ENCODE peak calls at places on chromosomes 16 and 17, in seven cellular contexts. E is upper lobe of right lung, B is HAP-1, X is neuronal stem cell, T is fibroblast of lung, A is skeletal muscle cell, U is BJ. R is an unnamed sample.
A peak's percentile ranks its signal among the peaks of the same experiment; 100 is the strongest.

GRCh38 chr17:44187131-44187899 is 543 bp downstream of the TMUB2 start:
- DNase-seq in E (no peak), B (no peak), X (no peak), T (peak; percentile 42), A (no peak), U (no peak), R (peak; percentile 93)

GRCh38 chr16:31473300-31474052 is 1.5 kb downstream of the TGFB1I1 start:
- DNase-seq in E (no peak), B (no peak), X (no peak), T (no peak), A (no peak), U (no peak), R (peak; percentile 69)

GRCh38 chr17:12256380-12256995 is 235.8 kb downstream of the MAP2K4 start:
- DNase-seq in E (no peak), B (peak; percentile 44), X (peak; percentile 32), T (peak; percentile 48), A (peak; percentile 15), U (peak; percentile 10), R (no peak)

GRCh38 chr17:10888858-10889257 is 51.0 kb upstream of the PIRT start:
- DNase-seq in E (no peak), B (no peak), X (no peak), T (no peak), A (no peak), U (no peak), R (no peak)

GRCh38 chr17:12242390-12242954 is 221.8 kb downstream of the MAP2K4 start:
- DNase-seq in E (no peak), B (no peak), X (no peak), T (no peak), A (no peak), U (no peak), R (no peak)

GRCh38 chr16:17885659-17886200 is 415.0 kb upstream of the XYLT1 start:
- DNase-seq in E (no peak), B (no peak), X (no peak), T (peak; percentile 38), A (no peak), U (no peak), R (no peak)

GRCh38 chr17:66152756-66153155 is 39.2 kb downstream of the CEP112 start:
- DNase-seq in E (no peak), B (no peak), X (no peak), T (peak; percentile 62), A (no peak), U (peak; percentile 5), R (no peak)

GRCh38 chr17:28228986-28229729 is 89.8 kb upstream of the TMEM97 start:
- DNase-seq in E (no peak), B (no peak), X (no peak), T (no peak), A (no peak), U (no peak), R (peak; percentile 54)

GRCh38 chr17:79547586-79547985 is 63.3 kb downstream of the RBFOX3 start:
- DNase-seq in E (peak; percentile 32), B (no peak), X (no peak), T (no peak), A (no peak), U (no peak), R (peak; percentile 49)

GRCh38 chr16:1678500-1679098 is 520 bp downstream of the JPT2 start:
- DNase-seq in E (no peak), B (no peak), X (peak; percentile 24), T (peak; percentile 44), A (no peak), U (no peak), R (peak; percentile 86)

GRCh38 chr17:72511874-72512273 is 391.1 kb downstream of the SOX9 start:
- DNase-seq in E (no peak), B (no peak), X (no peak), T (no peak), A (no peak), U (no peak), R (no peak)

GRCh38 chr16:57508084-57508425 is 21.8 kb upstream of the DOK4 start:
- DNase-seq in E (no peak), B (no peak), X (no peak), T (no peak), A (no peak), U (no peak), R (peak; percentile 55)

GRCh38 chr17:61139219-61139618 is 260.4 kb upstream of the TBX2 start:
- DNase-seq in E (no peak), B (no peak), X (no peak), T (peak; percentile 82), A (peak; percentile 37), U (peak; percentile 35), R (no peak)

GRCh38 chr17:58280480-58281217 is at the start of gene MPO:
- DNase-seq in E (no peak), B (no peak), X (no peak), T (no peak), A (no peak), U (no peak), R (no peak)

GRCh38 chr16:54657058-54657708 is 273.5 kb upstream of the IRX5 start:
- DNase-seq in E (no peak), B (no peak), X (no peak), T (peak; percentile 78), A (no peak), U (no peak), R (no peak)

GRCh38 chr16:10597184-10597583 is 16.8 kb upstream of the EMP2 start:
- DNase-seq in E (no peak), B (no peak), X (no peak), T (no peak), A (no peak), U (no peak), R (no peak)

DNA sequence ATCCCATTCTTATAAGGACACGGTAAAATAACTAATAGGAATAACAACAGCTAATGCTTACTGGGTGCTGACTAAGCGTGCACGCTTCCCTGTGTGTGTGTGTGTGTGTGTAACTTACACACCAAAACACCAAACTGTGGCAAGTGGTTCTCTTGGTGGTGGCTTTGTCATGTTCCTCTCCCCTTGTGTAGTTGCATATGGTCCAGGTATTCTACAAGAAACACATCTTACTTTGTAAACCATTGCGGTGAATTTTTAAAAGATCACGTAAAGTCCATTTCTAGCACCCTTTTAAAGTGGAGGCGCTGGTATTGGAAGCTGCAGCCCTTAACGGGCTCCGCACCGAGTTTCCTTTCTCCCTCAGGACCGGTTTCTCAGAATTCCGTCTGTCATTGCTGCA is 221.0 kb upstream of the FOXF1 start:
- DNase-seq in E (no peak), B (no peak), X (no peak), T (no peak), A (no peak), U (no peak), R (no peak)
- H3K4me3 ChIP-seq in E (no peak overlapping the region), B (no peak overlapping the region), X (no peak overlapping the region), T (no peak overlapping the region), A (no peak overlapping the region), U (no peak overlapping the region), R (no peak overlapping the region)

DNA sequence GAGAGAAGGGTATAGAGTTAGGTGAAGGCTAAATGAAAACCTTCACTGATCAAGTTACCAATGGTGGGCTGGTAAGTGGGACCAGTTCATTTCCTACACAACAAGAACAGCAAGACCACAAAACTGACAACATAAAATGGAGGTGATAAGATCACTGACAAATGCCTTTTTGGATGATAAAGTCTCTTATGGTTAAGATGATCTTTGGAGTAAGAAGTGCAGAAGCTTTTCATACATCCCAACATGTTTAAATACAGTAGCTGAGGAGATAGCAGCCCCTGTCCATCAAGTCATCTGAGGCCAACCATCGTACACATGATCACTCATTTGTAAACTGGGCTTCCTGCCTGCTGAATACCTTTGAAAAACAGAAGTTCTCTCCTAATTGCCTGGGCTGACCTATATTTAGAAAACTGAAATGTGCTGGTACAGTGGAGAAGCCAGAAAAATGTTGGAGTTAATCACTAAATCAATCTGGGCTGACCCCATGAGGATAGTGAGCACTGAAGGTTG is 259.0 kb upstream of the ZFHX3 start:
- DNase-seq in E (no peak), B (no peak), X (no peak), T (no peak), A (no peak), U (no peak), R (no peak)
- H3K4me3 ChIP-seq in E (no peak overlapping the region), B (no peak overlapping the region), X (no peak overlapping the region), T (no peak overlapping the region), A (no peak overlapping the region), U (no peak overlapping the region), R (no peak overlapping the region)

GRCh38 chr17:62967111-62967449 is 1.0 kb downstream of the TANC2 start:
- DNase-seq in E (no peak), B (no peak), X (no peak), T (no peak), A (no peak), U (no peak), R (no peak)

GRCh38 chr17:62965649-62966425 is at the start of gene TANC2:
- DNase-seq in E (peak; percentile 93), B (peak; percentile 71), X (peak; percentile 67), T (peak; percentile 82), A (peak; percentile 36), U (no peak), R (peak; percentile 93)

GRCh38 chr17:62970617-62971016 is 4.6 kb downstream of the TANC2 start:
- DNase-seq in E (no peak), B (no peak), X (no peak), T (no peak), A (no peak), U (no peak), R (no peak)

GRCh38 chr17:62966426-62967110 is 533 bp downstream of the TANC2 start:
- DNase-seq in E (peak; percentile 75), B (no peak), X (peak; percentile 64), T (peak; percentile 23), A (no peak), U (no peak), R (peak; percentile 90)

DNA sequence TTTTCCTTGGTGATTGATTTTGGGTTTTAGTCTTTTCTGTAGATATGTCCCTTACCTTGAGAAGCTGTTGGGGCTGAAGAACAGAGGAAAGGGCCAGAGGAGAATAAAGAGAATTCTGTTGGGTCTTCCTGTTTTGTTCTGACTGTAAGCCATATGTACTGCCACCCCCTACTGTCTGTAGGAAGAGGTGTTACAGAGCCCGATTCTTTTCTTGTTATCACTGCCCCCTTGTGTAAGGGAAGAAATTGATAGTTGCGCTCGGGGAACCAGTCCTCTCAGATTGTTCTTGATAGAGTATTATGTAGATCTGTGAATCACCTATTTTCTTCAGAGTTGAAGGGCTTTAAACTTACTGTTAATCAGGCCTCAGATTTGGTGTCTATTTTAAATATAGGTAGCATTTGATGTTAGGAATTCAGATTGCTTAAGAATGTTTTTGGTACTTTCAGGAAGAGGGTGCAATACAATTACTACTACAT is 2.4 kb downstream of the TANC2 start:
- DNase-seq in E (no peak), B (peak; percentile 91), X (peak; percentile 53), T (peak; percentile 89), A (peak; percentile 81), U (no peak), R (no peak)
- H3K4me3 ChIP-seq in E (peak overlapping the region; percentile 78), B (peak overlapping the region; percentile 64), X (no peak overlapping the region), T (no peak overlapping the region), A (peak overlapping the region; percentile 68), U (peak overlapping the region; percentile 15), R (no peak overlapping the region)

GRCh38 chr17:50176559-50177471 is 11.0 kb downstream of the SGCA start:
- DNase-seq in E (no peak), B (no peak), X (no peak), T (peak; percentile 33), A (no peak), U (no peak), R (peak; percentile 62)

GRCh38 chr17:50177476-50177875 is 11.7 kb downstream of the SGCA start:
- DNase-seq in E (no peak), B (no peak), X (no peak), T (no peak), A (no peak), U (no peak), R (no peak)

GRCh38 chr17:50180593-50180992 is 14.8 kb downstream of the SGCA start:
- DNase-seq in E (no peak), B (no peak), X (no peak), T (peak; percentile 45), A (no peak), U (no peak), R (peak; percentile 66)

GRCh38 chr17:50180066-50180465 is 14.3 kb downstream of the SGCA start:
- DNase-seq in E (no peak), B (no peak), X (no peak), T (peak; percentile 45), A (no peak), U (no peak), R (peak; percentile 27)

GRCh38 chr17:50177983-50178834 is 12.4 kb downstream of the SGCA start:
- DNase-seq in E (peak; percentile 88), B (peak; percentile 73), X (no peak), T (peak; percentile 99), A (peak; percentile 94), U (peak; percentile 93), R (peak; percentile 90)
- H3K4me3 ChIP-seq in E (peak overlapping the region; percentile 10), B (no peak overlapping the region), X (no peak overlapping the region), T (no peak overlapping the region), A (no peak overlapping the region), U (no peak overlapping the region), R (no peak overlapping the region)